ENCODE peak calls at places on chromosomes 11 and 22, in nine cellular contexts. N is Ammon's horn, P is substantia nigra, W is fibroblast of the aortic adventitia, T is renal cortical epithelial cell, X is OCI-LY7, B is AG09319, V is activated T-helper 1 cell treated with Interleukin-2 at 50 U/mL for 16 hours, O is GM04503. M is an unnamed sample.

GRCh38 chr11:95499516-95500135 is 268.6 kb upstream of the SESN3 start:
- DNase-seq in N (no peak), B (no peak), X (no peak), T (peak; percentile 75), W (peak; percentile 35), P (no peak), O (peak; percentile 55), V (no peak), M (peak; percentile 48)

GRCh38 chr22:24601217-24602104 is 1.5 kb upstream of the GGT1 start:
- DNase-seq in X (peak; percentile 23), W (no peak), N (no peak), P (no peak), B (no peak), V (no peak), T (peak; percentile 87), O (no peak), M (no peak)

GRCh38 chr11:86981777-86982540 is 26.8 kb upstream of the FZD4 start:
- DNase-seq in V (no peak), T (no peak), B (no peak), X (no peak), N (no peak), W (no peak), P (no peak), O (no peak), M (no peak)

GRCh38 chr11:25961539-25961938 is 370.4 kb upstream of the ANO3 start:
- DNase-seq in P (no peak), O (no peak), B (no peak), V (no peak), N (no peak), X (peak; percentile 16), T (peak; percentile 5), W (no peak), M (no peak)

GRCh38 chr22:28994522-28994921 is 67.1 kb downstream of the C22orf31 start:
- DNase-seq in N (no peak), O (no peak), P (no peak), W (no peak), V (no peak), X (no peak), B (no peak), T (no peak), M (no peak)

GRCh38 chr22:18000441-18001039 is 23.8 kb downstream of the MICAL3 start:
- DNase-seq in V (peak; percentile 1), B (no peak), N (peak; percentile 21), P (no peak), X (peak; percentile 52), W (peak; percentile 30), O (no peak), T (no peak), M (no peak)

GRCh38 chr22:42439821-42440674 is 7.8 kb upstream of the NFAM1 start:
- DNase-seq in T (peak; percentile 31), P (no peak), O (no peak), N (peak; percentile 38), V (no peak), B (no peak), W (peak; percentile 45), X (peak; percentile 75), M (no peak)

GRCh38 chr11:89420981-89421380 is 70.2 kb downstream of the NOX4 start:
- DNase-seq in W (no peak), X (no peak), P (no peak), V (no peak), T (no peak), N (no peak), O (no peak), B (no peak), M (no peak)

GRCh38 chr11:76800466-76801200 is 17.5 kb downstream of the TSKU start:
- DNase-seq in O (no peak), X (no peak), N (no peak), B (no peak), P (no peak), W (no peak), V (no peak), T (no peak), M (no peak)

GRCh38 chr11:119663279-119663678 is 65.7 kb downstream of the NECTIN1 start:
- DNase-seq in B (no peak), V (no peak), X (no peak), O (no peak), N (peak; percentile 86), P (peak; percentile 68), W (no peak), T (no peak), M (no peak)

GRCh38 chr11:68974421-68975194 is 6.2 kb downstream of the MRGPRD start:
- DNase-seq in V (no peak), N (no peak), X (peak; percentile 57), P (no peak), W (no peak), T (no peak), B (no peak), O (no peak), M (peak; percentile 41)

GRCh38 chr11:60838132-60838531 is 3.8 kb upstream of the CCDC86 start:
- DNase-seq in X (peak; percentile 36), B (no peak), P (no peak), T (no peak), W (peak; percentile 25), V (no peak), O (no peak), N (no peak), M (no peak)

GRCh38 chr11:69394902-69395690 is 86.4 kb upstream of the LINC01488 start:
- DNase-seq in O (no peak), T (no peak), X (no peak), N (no peak), W (no peak), P (no peak), V (no peak), B (no peak), M (no peak)

GRCh38 chr11:117781650-117782049 is 15.4 kb downstream of the DSCAML1 start:
- DNase-seq in T (no peak), N (no peak), P (no peak), X (no peak), V (no peak), B (no peak), W (no peak), O (no peak), M (no peak)

GRCh38 chr11:41282436-41282835 is 177.0 kb downstream of the LRRC4C start:
- DNase-seq in O (no peak), B (no peak), W (no peak), N (peak; percentile 11), V (no peak), X (no peak), T (no peak), P (no peak), M (no peak)

GRCh38 chr11:125085301-125086081 is 22.4 kb downstream of the SLC37A2 start:
- DNase-seq in W (no peak), N (no peak), B (no peak), V (no peak), X (no peak), P (no peak), T (no peak), O (no peak), M (no peak)

GRCh38 chr22:28629420-28630184 is 50.0 kb downstream of the TTC28 start:
- DNase-seq in O (no peak), N (no peak), P (no peak), V (no peak), W (peak; percentile 30), X (no peak), T (peak; percentile 13), B (no peak), M (no peak)

GRCh38 chr22:44488354-44488753 is 9.7 kb downstream of the RTL6 start:
- DNase-seq in B (no peak), W (no peak), P (no peak), T (no peak), V (no peak), X (no peak), O (no peak), N (no peak), M (no peak)

GRCh38 chr11:97574976-97575665 is 1185.3 kb downstream of the JRKL start:
- DNase-seq in N (no peak), T (peak; percentile 0), B (no peak), V (no peak), P (no peak), W (no peak), O (no peak), X (no peak), M (no peak)